ENCODE peak calls at places on chromosome 2, in nine cellular contexts. Z, F, I, P, O, U, J, S and X are unnamed samples. For H3K4me1 and H3K27me3, the result is how much of the 10 kb centered on the place peaks cover.

GRCh38 chr2:151844217-151844896 is 16.1 kb upstream of the ARL5A start:
- DNase-seq in O (no peak), U (no peak), P (no peak), J (no peak), S (no peak), I (no peak), F (no peak), Z (no peak), X (no peak)

GRCh38 chr2:119225084-119225864 is 1.6 kb downstream of the STEAP3 start:
- DNase-seq in S (peak), U (peak), F (peak), P (no peak), Z (peak), I (no peak), O (no peak), J (no peak), X (peak)

GRCh38 chr2:171522804-171523338 is 597 bp downstream of the CYBRD1 start:
- DNase-seq in O (no peak), S (no peak), J (peak), P (no peak), U (peak), Z (no peak), F (no peak), I (no peak), X (peak)

GRCh38 chr2:69798466-69798908 is 31.0 kb upstream of the GMCL1 start:
- DNase-seq in I (peak), O (no peak), U (peak), P (peak), S (no peak), Z (peak), F (peak), J (no peak), X (no peak)

GRCh38 chr2:172962824-172963223 is 112.8 kb upstream of the MAP3K20 start:
- DNase-seq in F (peak), J (no peak), O (no peak), U (no peak), Z (no peak), P (no peak), I (no peak), S (no peak), X (no peak)

GRCh38 chr2:42881732-42882131 is 89.3 kb upstream of the HAAO start:
- DNase-seq in J (no peak), I (no peak), F (peak), P (no peak), S (no peak), Z (no peak), U (no peak), O (peak), X (no peak)

GRCh38 chr2:105143467-105144127 is 97.9 kb upstream of the GPR45 start:
- DNase-seq in I (no peak), P (peak), F (no peak), U (no peak), J (no peak), Z (no peak), O (no peak), S (no peak), X (peak)

GRCh38 chr2:25042321-25043240 is 705 bp downstream of the EFR3B start:
- DNase-seq in I (peak), J (peak), O (no peak), Z (peak), F (peak), U (peak), P (peak), S (peak), X (peak)

GRCh38 chr2:222296911-222297599 is 1.7 kb downstream of the PAX3 start:
- DNase-seq in S (no peak), F (no peak), J (no peak), P (peak), I (no peak), U (no peak), O (no peak), Z (no peak), X (no peak)

GRCh38 chr2:61582191-61582590 is 44.0 kb upstream of the XPO1 start:
- DNase-seq in Z (no peak), J (no peak), P (no peak), U (no peak), F (no peak), S (no peak), I (no peak), O (no peak), X (no peak)

GRCh38 chr2:141437521-141437920 is 693.3 kb downstream of the LRP1B start:
- DNase-seq in U (no peak), S (no peak), Z (no peak), O (no peak), F (no peak), J (no peak), I (no peak), P (no peak), X (no peak)

DNA sequence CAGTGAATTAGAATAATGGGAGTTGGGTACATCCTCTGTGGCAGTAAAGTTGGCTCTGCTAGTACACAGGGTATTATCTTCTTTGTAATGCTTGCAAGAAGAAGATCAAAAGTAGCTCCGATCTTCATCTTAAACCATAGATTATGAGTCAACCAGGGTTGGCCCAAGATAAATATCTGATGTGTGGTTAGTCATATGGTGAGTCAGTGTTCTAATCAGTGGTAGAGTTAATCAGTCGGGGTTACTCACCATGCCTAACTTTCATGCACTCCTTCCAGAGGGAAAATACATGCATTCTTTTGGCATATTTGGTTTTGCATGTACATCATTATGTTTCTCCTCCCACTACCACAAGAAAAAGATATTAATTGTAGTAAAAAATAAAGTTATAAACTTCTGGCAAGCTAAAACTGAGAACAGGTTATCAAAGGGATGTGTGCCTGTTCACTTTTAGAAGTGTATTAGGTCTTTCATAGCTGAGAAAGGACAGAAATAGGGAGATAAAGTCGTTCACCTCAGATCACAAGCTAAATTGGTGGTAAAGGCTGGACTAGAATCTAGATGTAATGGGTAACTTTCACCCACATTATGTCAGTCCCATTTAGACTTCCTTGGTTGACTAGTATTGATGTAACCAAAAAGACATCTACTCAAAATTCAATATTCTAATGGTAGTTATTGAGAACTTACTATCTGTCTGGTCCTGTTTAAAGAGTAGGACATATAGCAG is 684.4 kb downstream of the IRS1 start:
- DNase-seq in U (no peak), I (no peak), S (no peak), Z (no peak), F (peak), P (no peak), J (no peak), O (no peak), X (no peak)
- H3K4me1 ChIP-seq in U (under half), I (under half), S (under half), Z (under half), F (under half), P (under half), J (under half), O (under half), X (under half)

DNA sequence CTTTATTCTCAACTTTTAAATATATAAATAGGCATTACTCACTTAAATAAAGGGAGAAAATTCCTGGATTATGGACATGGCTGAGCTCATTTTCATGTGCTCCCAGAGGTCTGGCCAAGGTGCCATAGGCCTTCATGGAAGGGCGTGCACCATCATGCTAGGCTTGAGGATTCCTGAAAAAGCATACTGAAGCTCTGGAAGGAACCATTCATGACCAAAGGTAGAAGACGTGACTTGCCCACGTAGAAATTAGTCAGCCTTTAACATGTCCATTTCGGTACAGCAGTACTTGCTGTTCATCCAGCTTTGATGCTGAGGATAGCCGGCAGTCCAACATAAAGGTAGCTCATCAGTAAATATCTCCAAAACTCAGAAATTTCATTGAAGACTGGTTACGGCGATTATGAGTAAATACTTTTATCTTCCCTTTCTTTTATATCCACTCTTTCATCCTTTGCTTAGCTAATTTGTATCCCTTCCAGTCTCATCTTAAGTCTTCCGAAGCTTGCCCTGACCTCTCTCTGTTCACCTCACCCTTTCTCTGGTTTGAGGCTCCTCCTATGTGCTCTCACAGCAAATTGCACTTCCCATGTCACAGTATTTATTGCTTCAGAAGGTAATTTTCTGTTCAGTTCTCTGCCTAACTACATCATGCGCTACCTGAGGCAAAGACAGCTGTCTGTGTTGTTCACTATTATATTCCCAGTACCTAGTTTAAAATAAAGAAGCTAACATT is 32.3 kb upstream of the ASNSD1 start:
- DNase-seq in U (no peak), I (no peak), S (no peak), F (no peak), Z (no peak), J (no peak), P (no peak), O (no peak), X (no peak)
- TF ChIP-seq CTCF in U (no peak), I (no peak), S (no peak), F (no peak), Z (no peak), J (no peak), P (peak), O (no peak), X (no peak)

DNA sequence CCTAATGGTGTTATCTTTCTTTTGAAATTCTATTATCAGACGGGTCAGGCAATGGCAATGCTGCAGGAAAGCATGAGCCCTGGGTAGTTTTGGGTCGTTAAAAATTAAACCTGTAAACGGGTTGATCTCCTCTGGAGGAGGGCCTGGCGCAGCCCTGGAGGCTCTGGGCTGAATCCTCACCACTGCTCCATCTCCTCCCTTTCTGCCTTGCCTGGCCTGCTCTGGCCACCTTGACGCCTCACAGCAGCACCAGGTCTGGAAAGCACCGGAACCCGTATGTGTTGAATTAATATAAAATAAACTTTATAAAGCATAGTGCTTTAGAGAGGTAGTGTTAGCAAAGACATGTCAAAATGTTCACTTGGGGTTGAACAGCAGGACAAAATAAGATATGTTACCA is 316.1 kb downstream of the LNPK start:
- DNase-seq in F (no peak), P (no peak), U (no peak), S (no peak), O (no peak), J (no peak), I (no peak), Z (no peak), X (no peak)
- H3K27me3 ChIP-seq in F (under half), P (under half), U (under half), S (under half), O (under half), J (under half), I (under half), Z (half or more), X (under half)

GRCh38 chr2:10370390-10370789 is 67.7 kb downstream of the HPCAL1 start:
- DNase-seq in Z (no peak), O (no peak), P (no peak), F (no peak), I (no peak), U (no peak), J (no peak), S (no peak), X (no peak)

GRCh38 chr2:10368491-10369231 is 66.0 kb downstream of the HPCAL1 start:
- DNase-seq in P (no peak), F (no peak), U (no peak), S (peak), Z (peak), I (peak), J (no peak), O (no peak), X (peak)

GRCh38 chr2:10369269-10370255 is 66.9 kb downstream of the HPCAL1 start:
- DNase-seq in S (peak), P (no peak), U (peak), F (no peak), J (peak), O (no peak), I (no peak), Z (peak), X (peak)

GRCh38 chr2:10366601-10367270 is 64.0 kb downstream of the HPCAL1 start:
- DNase-seq in I (no peak), O (no peak), S (no peak), J (no peak), F (no peak), U (no peak), P (no peak), Z (no peak), X (no peak)

GRCh38 chr2:10367472-10368439 is 65.1 kb downstream of the HPCAL1 start:
- DNase-seq in S (no peak), P (no peak), J (no peak), I (no peak), O (no peak), U (no peak), Z (no peak), F (no peak), X (no peak)
- H3K4me1 ChIP-seq in S (half or more), P (under half), J (half or more), I (under half), O (under half), U (under half), Z (half or more), F (under half), X (under half)

DNA sequence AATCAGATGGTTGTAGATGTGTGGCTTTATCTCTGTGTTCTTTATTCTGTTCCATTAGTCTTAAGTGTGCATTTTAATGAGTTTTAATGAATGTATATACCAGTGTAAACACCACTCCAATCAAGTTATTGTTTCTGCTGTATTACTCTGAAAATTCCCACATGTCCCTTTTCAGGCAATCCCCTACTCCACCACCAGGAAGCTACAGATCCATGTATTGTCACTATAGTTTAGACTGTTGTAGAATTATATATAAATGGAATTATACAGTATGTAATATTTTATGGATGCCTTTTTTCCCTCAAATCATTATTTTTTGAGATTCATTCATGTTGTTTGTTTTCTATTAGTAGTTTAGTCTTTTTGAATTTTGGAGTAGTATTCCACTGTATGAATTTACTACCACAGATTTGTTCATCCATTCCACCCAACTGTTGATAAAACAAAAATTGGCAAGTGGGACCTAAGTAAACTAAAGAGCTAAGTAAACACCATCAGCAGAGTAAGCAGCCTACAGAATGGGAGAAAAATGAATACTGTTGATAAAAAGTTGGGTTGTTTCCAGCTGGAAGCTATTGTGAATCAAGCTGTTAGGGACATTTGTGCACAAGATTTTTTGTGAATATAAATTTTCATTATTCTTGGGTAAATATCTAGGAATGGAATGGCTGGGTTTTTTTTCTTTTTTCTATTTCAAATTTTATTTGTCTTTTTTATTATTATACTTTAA is 262.0 kb downstream of the CAMKMT start:
- DNase-seq in Z (no peak), U (no peak), S (no peak), O (no peak), F (no peak), J (no peak), I (no peak), P (no peak), X (no peak)
- TF ChIP-seq CTCF in Z (no peak), U (no peak), S (no peak), O (no peak), F (no peak), J (no peak), I (no peak), P (no peak), X (no peak)

DNA sequence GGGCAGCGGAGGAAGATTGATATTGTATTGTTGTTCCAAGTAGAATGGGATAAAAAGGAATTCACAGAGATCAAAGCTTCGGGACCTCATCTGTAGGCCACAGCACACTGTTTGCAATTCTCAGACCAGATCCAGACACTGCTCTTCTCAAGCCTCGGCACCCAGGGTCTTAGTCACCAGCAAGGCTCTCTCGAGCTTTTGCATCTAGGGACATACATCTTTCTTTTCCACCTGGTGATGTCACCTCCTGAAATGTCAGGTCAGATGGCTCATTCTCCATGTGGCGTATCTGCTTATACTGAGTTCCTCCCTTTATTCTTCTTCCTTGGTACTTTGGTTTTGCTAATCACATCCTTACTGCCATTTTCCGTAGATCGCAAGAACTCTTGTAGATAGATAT is 42.9 kb upstream of the SNTG2 start:
- DNase-seq in P (no peak), J (no peak), O (peak), I (no peak), F (no peak), U (no peak), S (no peak), Z (no peak), X (no peak)
- H3K27me3 ChIP-seq in P (under half), J (under half), O (under half), I (under half), F (under half), U (under half), S (under half), Z (under half), X (under half)

DNA sequence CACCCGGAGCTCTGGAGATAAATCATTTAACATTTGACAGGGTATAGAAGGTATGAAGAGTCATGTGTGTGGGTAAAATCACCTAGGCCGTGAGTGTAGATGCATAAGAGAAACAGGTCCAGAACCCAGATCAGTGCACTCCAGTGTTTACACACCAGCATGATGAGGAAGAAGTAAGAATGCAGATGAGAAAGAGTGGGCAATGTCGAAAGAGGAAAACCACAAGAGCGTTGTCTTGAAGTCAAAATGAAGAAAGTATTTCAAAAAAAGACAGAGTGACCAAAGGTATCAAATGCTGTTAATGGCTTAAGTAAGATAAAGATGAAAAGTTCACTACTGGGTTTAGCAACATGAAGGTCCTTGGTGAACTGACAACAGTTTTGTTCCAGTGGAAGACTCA is 32.0 kb upstream of the PLB1 start:
- DNase-seq in S (no peak), J (no peak), U (no peak), O (no peak), Z (no peak), I (no peak), F (peak), P (no peak), X (no peak)
- H3K4me1 ChIP-seq in S (under half), J (under half), U (under half), O (under half), Z (under half), I (under half), F (under half), P (under half), X (under half)

GRCh38 chr2:168293766-168294165 is 46.4 kb upstream of the STK39 start:
- DNase-seq in U (no peak), P (no peak), O (no peak), Z (no peak), F (no peak), S (no peak), J (no peak), I (no peak), X (no peak)
- TF ChIP-seq CTCF in U (no peak), P (no peak), O (no peak), Z (no peak), F (peak), S (peak), J (no peak), I (no peak), X (no peak)

GRCh38 chr2:191749181-191749540 is 71.2 kb downstream of the NABP1 start:
- DNase-seq in Z (no peak), J (no peak), F (no peak), O (no peak), I (no peak), P (no peak), S (no peak), U (no peak), X (no peak)
- H3K27me3 ChIP-seq in Z (under half), J (under half), F (under half), O (under half), I (under half), P (under half), S (under half), U (under half), X (under half)